ENCODE peak calls at places on chromosomes 1 and 21, in seven cellular contexts. Q, P, L, H, N, U and X are unnamed samples.

GRCh38 chr1:169180167-169180566 is 73.7 kb downstream of the ATP1B1 start:
- DNase-seq in Q (no peak), P (no peak), L (no peak), H (no peak), N (no peak), U (no peak), X (no peak)

GRCh38 chr1:41773144-41773571 is 145.6 kb downstream of the HIVEP3 start:
- DNase-seq in Q (peak; percentile 53), P (peak; percentile 80), L (no peak), H (peak; percentile 61), N (no peak), U (no peak), X (no peak)

GRCh38 chr1:8562222-8562621 is 244.3 kb downstream of the SLC45A1 start:
- DNase-seq in Q (no peak), P (no peak), L (no peak), H (no peak), N (no peak), U (no peak), X (no peak)

GRCh38 chr1:53381790-53382401 is 54.0 kb upstream of the LRP8 start:
- DNase-seq in Q (peak; percentile 42), P (peak; percentile 77), L (no peak), H (no peak), N (no peak), U (peak; percentile 50), X (no peak)

GRCh38 chr1:41537257-41537656 is 52.8 kb upstream of the EDN2 start:
- DNase-seq in Q (no peak), P (no peak), L (no peak), H (no peak), N (no peak), U (no peak), X (no peak)

GRCh38 chr1:42240964-42241755 is 76.6 kb upstream of the GUCA2A start:
- DNase-seq in Q (no peak), P (peak; percentile 65), L (no peak), H (no peak), N (no peak), U (no peak), X (no peak)

GRCh38 chr21:43936186-43936967 is 71.4 kb downstream of the AGPAT3 start:
- DNase-seq in Q (no peak), P (no peak), L (no peak), H (no peak), N (no peak), U (no peak), X (no peak)

GRCh38 chr21:45544449-45545235 is 2.4 kb upstream of the SLC19A1 start:
- DNase-seq in Q (no peak), P (no peak), L (no peak), H (no peak), N (no peak), U (no peak), X (no peak)

GRCh38 chr1:230281531-230281930 is 144.6 kb downstream of the PGBD5 start:
- DNase-seq in Q (no peak), P (peak; percentile 9), L (no peak), H (peak; percentile 17), N (no peak), U (no peak), X (no peak)

GRCh38 chr1:172287207-172287606 is 133.3 kb upstream of the C1orf105 start:
- DNase-seq in Q (no peak), P (peak; percentile 73), L (no peak), H (peak; percentile 73), N (no peak), U (no peak), X (no peak)